ENCODE peak calls at places on chromosome X, in eight cellular contexts. X is GM23338, J is K562, A is H1, L is prostate gland, V is spleen, D is breast epithelium, B is sigmoid colon. W is an unnamed sample.
A peak's percentile ranks its signal among the peaks of the same experiment; 100 is the strongest.

GRCh38 chrX:51332188-51332942 is at the start of gene NUDT10:
- DNase-seq in X (peak; percentile 81), J (no peak), A (peak; percentile 80), L (peak; percentile 58), V (peak; percentile 79), D (no peak), B (peak; percentile 74), W (peak; percentile 29)

GRCh38 chrX:18461431-18461830 is 36.0 kb downstream of the CDKL5 start:
- DNase-seq in X (no peak), J (no peak), A (no peak), L (no peak), V (no peak), D (no peak), B (no peak), W (no peak)

GRCh38 chrX:23822397-23822796 is 39.4 kb downstream of the SAT1 start:
- DNase-seq in X (no peak), J (no peak), A (no peak), L (peak; percentile 35), V (no peak), D (no peak), B (no peak), W (peak; percentile 35)

GRCh38 chrX:72381439-72382198 is 75.9 kb upstream of the CITED1 start:
- DNase-seq in X (no peak), J (no peak), A (no peak), L (no peak), V (no peak), D (no peak), B (no peak), W (no peak)

GRCh38 chrX:44997282-44997813 is 124.4 kb downstream of the KDM6A start:
- DNase-seq in X (no peak), J (no peak), A (no peak), L (no peak), V (no peak), D (no peak), B (no peak), W (peak; percentile 15)

GRCh38 chrX:82589410-82589809 is 918.7 kb upstream of the POU3F4 start:
- DNase-seq in X (no peak), J (no peak), A (no peak), L (no peak), V (no peak), D (no peak), B (no peak), W (no peak)

GRCh38 chrX:97132654-97133415 is 249.1 kb downstream of the RPA4 start:
- DNase-seq in X (no peak), J (no peak), A (no peak), L (no peak), V (no peak), D (no peak), B (no peak), W (no peak)

GRCh38 chrX:129777218-129777768 is 2.5 kb upstream of the SASH3 start:
- DNase-seq in X (no peak), J (no peak), A (no peak), L (peak; percentile 13), V (peak; percentile 96), D (peak; percentile 52), B (no peak), W (peak; percentile 75)

GRCh38 chrX:136778914-136779313 is 1.8 kb downstream of the ARHGEF6 start:
- DNase-seq in X (no peak), J (no peak), A (no peak), L (no peak), V (no peak), D (no peak), B (no peak), W (no peak)

GRCh38 chrX:136778020-136778419 is 2.7 kb downstream of the ARHGEF6 start:
- DNase-seq in X (no peak), J (no peak), A (no peak), L (no peak), V (no peak), D (no peak), B (no peak), W (no peak)

GRCh38 chrX:136780241-136780640 is 491 bp downstream of the ARHGEF6 start:
- DNase-seq in X (no peak), J (no peak), A (no peak), L (no peak), V (no peak), D (no peak), B (no peak), W (no peak)

GRCh38 chrX:136780738-136781137 is at the start of gene ARHGEF6:
- DNase-seq in X (no peak), J (peak; percentile 27), A (no peak), L (no peak), V (no peak), D (no peak), B (no peak), W (peak; percentile 38)

DNA sequence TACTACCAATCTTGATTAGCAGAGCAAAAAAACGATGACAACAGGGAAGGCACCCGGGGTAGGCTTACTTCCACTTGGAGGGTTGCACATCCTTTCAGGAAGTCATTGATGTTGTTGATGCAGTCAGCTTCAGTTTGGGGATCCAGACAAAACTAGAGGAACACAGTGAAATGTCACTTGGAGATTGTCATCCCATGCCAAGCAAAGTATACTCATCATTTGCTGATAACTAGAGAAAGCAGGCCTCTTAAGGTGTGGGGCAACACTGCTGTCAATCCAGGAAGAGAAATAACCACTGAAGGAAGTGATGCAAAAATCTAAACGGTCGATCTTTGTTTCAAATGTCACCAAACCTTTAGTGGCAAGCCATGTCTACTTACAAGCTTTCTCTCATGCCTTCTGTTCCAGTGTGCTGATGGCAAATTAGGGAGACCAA is 1.4 kb downstream of the ARHGEF6 start:
- DNase-seq in X (no peak), J (no peak), A (no peak), L (no peak), V (no peak), D (no peak), B (no peak), W (no peak)
- TF ChIP-seq POLR2AphosphoS5 in X (no peak), J (no peak), A (no peak), L (no peak), V (peak; percentile 48), D (no peak), B (no peak), W (peak; percentile 9)

GRCh38 chrX:119647089-119647488 is 40.9 kb upstream of the NKRF start:
- DNase-seq in X (no peak), J (no peak), A (no peak), L (no peak), V (no peak), D (no peak), B (no peak), W (no peak)

GRCh38 chrX:119647552-119648420 is 41.6 kb upstream of the NKRF start:
- DNase-seq in X (no peak), J (no peak), A (no peak), L (no peak), V (no peak), D (no peak), B (no peak), W (no peak)

GRCh38 chrX:119646515-119646914 is 40.3 kb upstream of the NKRF start:
- DNase-seq in X (no peak), J (no peak), A (no peak), L (no peak), V (no peak), D (no peak), B (no peak), W (no peak)

GRCh38 chrX:119640621-119641020 is 34.4 kb upstream of the NKRF start:
- DNase-seq in X (no peak), J (no peak), A (no peak), L (no peak), V (no peak), D (no peak), B (no peak), W (no peak)

GRCh38 chrX:119643696-119644095 is 37.5 kb upstream of the NKRF start:
- DNase-seq in X (no peak), J (no peak), A (no peak), L (no peak), V (peak; percentile 60), D (no peak), B (no peak), W (no peak)
- H3K4me1 ChIP-seq in X (no peaks in the 10 kb centered on the region), J (no peaks in the 10 kb centered on the region), A (no peaks in the 10 kb centered on the region), L (no peaks in the 10 kb centered on the region), V (peaks cover 10% of the 10 kb centered on the region), D (no peaks in the 10 kb centered on the region), B (no peaks in the 10 kb centered on the region), W (no peaks in the 10 kb centered on the region)

GRCh38 chrX:154806837-154807501 is 1.7 kb upstream of the MPP1 start:
- DNase-seq in X (no peak), J (no peak), A (no peak), L (no peak), V (no peak), D (no peak), B (no peak), W (no peak)

GRCh38 chrX:154802838-154803410 is 2.4 kb downstream of the MPP1 start:
- DNase-seq in X (no peak), J (peak; percentile 28), A (no peak), L (no peak), V (no peak), D (no peak), B (no peak), W (no peak)

GRCh38 chrX:154804564-154804956 is 725 bp downstream of the MPP1 start:
- DNase-seq in X (no peak), J (no peak), A (no peak), L (no peak), V (no peak), D (no peak), B (no peak), W (no peak)

GRCh38 chrX:154805696-154806091 is 409 bp upstream of the MPP1 start:
- DNase-seq in X (peak; percentile 39), J (no peak), A (no peak), L (no peak), V (no peak), D (no peak), B (no peak), W (no peak)

DNA sequence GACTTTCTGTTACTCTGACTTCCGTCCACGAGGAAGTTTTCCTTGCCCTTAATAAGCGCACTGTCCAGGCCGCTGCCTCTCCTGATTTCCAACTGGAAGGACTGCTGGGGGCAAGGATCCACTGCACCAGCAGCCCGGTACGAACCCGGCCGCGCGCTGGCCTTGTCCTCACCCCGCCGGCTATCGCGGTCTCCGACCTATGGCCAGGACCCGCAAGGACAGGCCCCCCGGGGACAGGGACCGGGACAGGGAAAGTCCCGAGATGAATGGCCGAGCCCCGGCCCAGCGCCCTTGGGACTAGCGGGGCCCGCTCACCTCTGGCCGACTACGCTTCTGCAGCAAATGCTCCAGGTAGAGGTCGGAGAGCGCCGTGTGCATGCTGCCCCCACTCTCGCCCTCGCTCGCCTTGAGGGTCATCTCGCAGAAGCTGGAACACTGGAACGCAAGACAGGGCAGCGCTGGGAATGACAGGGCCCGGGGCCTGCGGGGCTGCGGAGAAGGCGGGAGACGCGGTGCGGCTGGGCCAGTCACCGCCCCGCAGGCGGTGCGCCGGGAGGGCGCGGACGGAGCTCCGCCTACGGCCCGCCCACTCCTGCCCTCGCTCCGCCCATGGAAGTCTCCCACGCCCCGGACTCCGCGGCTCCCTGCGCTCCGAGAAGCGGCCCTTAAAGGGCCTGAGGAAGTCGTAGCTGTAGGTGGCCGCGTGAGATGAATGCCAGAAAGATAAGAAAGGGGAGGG is at the start of gene MPP1:
- DNase-seq in X (peak; percentile 74), J (peak; percentile 92), A (peak; percentile 76), L (peak; percentile 56), V (peak; percentile 93), D (peak; percentile 55), B (peak; percentile 87), W (peak; percentile 84)
- TF ChIP-seq POLR2AphosphoS5 in X (peak; percentile 45), J (peak; percentile 76), A (no peak), L (peak; percentile 33), V (peak; percentile 65), D (no peak), B (peak; percentile 46), W (peak; percentile 34)

DNA sequence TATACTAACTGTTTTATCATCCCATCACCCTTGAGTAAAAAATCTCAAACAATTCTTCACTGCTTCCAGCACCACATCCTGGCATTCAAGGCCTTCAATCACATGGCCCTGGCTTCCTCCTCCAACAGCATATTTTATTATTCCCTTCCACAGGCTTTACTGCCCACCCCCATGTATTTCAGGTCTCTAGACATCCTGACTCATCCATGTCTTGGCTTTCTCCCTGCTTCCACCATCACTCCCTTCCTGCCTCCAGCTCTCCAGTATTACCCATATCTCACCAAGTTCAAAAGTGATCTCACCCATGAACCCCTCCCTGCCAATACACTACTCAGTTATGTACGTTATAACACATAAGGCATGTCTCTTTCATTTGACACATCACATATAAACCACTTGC is 34.7 kb upstream of the PLAC1 start:
- DNase-seq in X (no peak), J (no peak), A (no peak), L (no peak), V (no peak), D (no peak), B (no peak), W (no peak)
- H3K4me1 ChIP-seq in X (no peaks in the 10 kb centered on the region), J (no peaks in the 10 kb centered on the region), A (no peaks in the 10 kb centered on the region), L (no peaks in the 10 kb centered on the region), V (no peaks in the 10 kb centered on the region), D (no peaks in the 10 kb centered on the region), B (no peaks in the 10 kb centered on the region), W (no peaks in the 10 kb centered on the region)

W was measured in transverse colon.